ENCODE peak calls at places on chromosomes 6 and 20, in five cellular contexts. B, N, U, A and D are unnamed samples.

GRCh38 chr6:34537922-34538550 is 18.1 kb downstream of the SPDEF start:
- DNase-seq in B (no peak), N (no peak), U (no peak), A (no peak), D (no peak)

GRCh38 chr20:17658648-17658993 is 23.4 kb downstream of the RRBP1 start:
- DNase-seq in B (no peak), N (no peak), U (no peak), A (no peak), D (no peak)

GRCh38 chr6:1786455-1787108 is 176.9 kb downstream of the FOXC1 start:
- DNase-seq in B (no peak), N (no peak), U (no peak), A (no peak), D (no peak)

GRCh38 chr20:43590036-43590391 is 723 bp upstream of the IFT52 start:
- DNase-seq in B (no peak), N (no peak), U (peak), A (no peak), D (no peak)

GRCh38 chr20:63083831-63084562 is 77.2 kb upstream of the BHLHE23 start:
- DNase-seq in B (no peak), N (peak), U (no peak), A (no peak), D (no peak)

GRCh38 chr6:159966339-159966738 is 2.5 kb upstream of the IGF2R start:
- DNase-seq in B (no peak), N (no peak), U (no peak), A (no peak), D (no peak)

GRCh38 chr20:25079171-25079570 is 2.8 kb downstream of the VSX1 start:
- DNase-seq in B (no peak), N (no peak), U (no peak), A (no peak), D (no peak)

GRCh38 chr20:1626528-1627192 is 6.9 kb upstream of the SIRPB1 start:
- DNase-seq in B (no peak), N (no peak), U (no peak), A (no peak), D (no peak)

GRCh38 chr6:288861-289260 is 3.4 kb upstream of the DUSP22 start:
- DNase-seq in B (no peak), N (no peak), U (no peak), A (no peak), D (no peak)

GRCh38 chr20:58515240-58516212 is at the start of gene APCDD1L:
- DNase-seq in B (no peak), N (no peak), U (no peak), A (no peak), D (peak)

GRCh38 chr20:11128131-11128831 is 454.5 kb upstream of the JAG1 start:
- DNase-seq in B (no peak), N (no peak), U (no peak), A (no peak), D (no peak)

GRCh38 chr6:50924758-50925157 is 106.1 kb downstream of the TFAP2B start:
- DNase-seq in B (no peak), N (no peak), U (no peak), A (no peak), D (no peak)

GRCh38 chr6:2659882-2660281 is 90.8 kb downstream of the MYLK4 start:
- DNase-seq in B (no peak), N (no peak), U (no peak), A (no peak), D (no peak)

GRCh38 chr6:98847767-98848538 is 13.6 kb downstream of the POU3F2 start:
- DNase-seq in B (no peak), N (peak), U (no peak), A (no peak), D (no peak)

GRCh38 chr6:100462396-100462795 is 2.3 kb downstream of the SIM1 start:
- DNase-seq in B (no peak), N (no peak), U (no peak), A (no peak), D (no peak)

GRCh38 chr20:51412991-51413471 is 129.5 kb downstream of the NFATC2 start:
- DNase-seq in B (no peak), N (peak), U (no peak), A (no peak), D (no peak)

GRCh38 chr20:31515775-31516107 is 1.5 kb downstream of the HM13 start:
- DNase-seq in B (no peak), N (no peak), U (no peak), A (no peak), D (no peak)

GRCh38 chr6:111555041-111555440 is 50.6 kb downstream of the TRAF3IP2 start:
- DNase-seq in B (no peak), N (no peak), U (no peak), A (no peak), D (no peak)

GRCh38 chr6:159934181-159934580 is 34.7 kb upstream of the IGF2R start:
- DNase-seq in B (no peak), N (no peak), U (no peak), A (no peak), D (no peak)

GRCh38 chr20:19995220-19995863 is 21.8 kb upstream of the NAA20 start:
- DNase-seq in B (no peak), N (no peak), U (peak), A (no peak), D (peak)